ENCODE peak calls at places on chromosomes 13 and 19, in ten cellular contexts. K is left lung; A is spleen; H is heart right ventricle; T is CD8-positive, alpha-beta T cell; Q is ovary; M is thyroid gland; B is lung; P is heart left ventricle; X is stomach. W is an unnamed sample. For H3K9me3, the result is how much of the 10 kb centered on the place peaks cover.

GRCh38 chr19:7552781-7553180 is 17.3 kb downstream of the PNPLA6 start:
- DNase-seq in A (no peak), M (no peak), B (no peak), Q (no peak), X (no peak), P (no peak), T (no peak), K (no peak), H (no peak), W (no peak)

GRCh38 chr19:15527705-15528104 is 19.4 kb downstream of the CYP4F22 start:
- DNase-seq in Q (no peak), A (no peak), P (no peak), M (no peak), K (no peak), X (no peak), B (no peak), H (no peak), T (no peak), W (no peak)

GRCh38 chr13:114166381-114167131 is 12.5 kb upstream of the CFAP97D2 start:
- DNase-seq in B (no peak), X (no peak), M (no peak), A (no peak), H (peak), P (peak), Q (no peak), K (no peak), T (no peak), W (no peak)

GRCh38 chr19:3206216-3206953 is 18.1 kb upstream of the CELF5 start:
- DNase-seq in K (no peak), P (no peak), X (no peak), B (no peak), T (no peak), A (no peak), H (no peak), Q (no peak), M (no peak), W (no peak)

GRCh38 chr19:876089-876488 is 16.6 kb downstream of the CFD start:
- DNase-seq in K (no peak), Q (no peak), X (no peak), H (no peak), T (no peak), B (no peak), A (no peak), M (no peak), P (no peak), W (no peak)

GRCh38 chr13:80010846-80011245 is 330.1 kb downstream of the SPRY2 start:
- DNase-seq in H (no peak), Q (no peak), M (no peak), K (no peak), B (no peak), A (no peak), P (no peak), X (no peak), T (no peak), W (no peak)

GRCh38 chr19:53945441-53945840 is 17.3 kb upstream of the CACNG8 start:
- DNase-seq in H (no peak), X (no peak), B (no peak), A (no peak), P (no peak), M (no peak), T (no peak), Q (no peak), K (no peak), W (no peak)

GRCh38 chr19:12208221-12208620 is 45.3 kb downstream of the ZNF136 start:
- DNase-seq in B (no peak), Q (no peak), H (no peak), A (no peak), X (no peak), T (no peak), M (no peak), P (no peak), K (no peak), W (no peak)

GRCh38 chr13:28353679-28354078 is 141.2 kb downstream of the FLT1 start:
- DNase-seq in Q (no peak), K (no peak), A (no peak), P (no peak), T (no peak), B (no peak), X (no peak), H (no peak), M (peak), W (no peak)

GRCh38 chr19:41335467-41335866 is 18.3 kb downstream of the TGFB1 start:
- DNase-seq in A (no peak), T (no peak), H (no peak), Q (no peak), P (no peak), M (no peak), X (no peak), B (no peak), K (no peak), W (no peak)

GRCh38 chr19:2150794-2151338 is 500 bp downstream of the AP3D1 start:
- DNase-seq in A (peak), K (no peak), M (peak), P (no peak), X (no peak), T (peak), Q (no peak), H (peak), B (peak), W (no peak)

GRCh38 chr19:7590256-7590655 is 5.4 kb upstream of the CAMSAP3 start:
- DNase-seq in P (no peak), A (no peak), H (no peak), T (no peak), M (peak), K (no peak), Q (no peak), B (no peak), X (peak), W (no peak)

GRCh38 chr19:51016798-51017683 is 2.5 kb downstream of the KLK10 start:
- DNase-seq in A (peak), H (peak), T (peak), P (peak), X (peak), K (no peak), B (peak), Q (peak), M (peak), W (peak)

GRCh38 chr13:44618326-44618725 is 42.2 kb upstream of the TSC22D1 start:
- DNase-seq in T (no peak), X (no peak), K (no peak), B (no peak), H (no peak), M (no peak), P (no peak), A (no peak), Q (no peak), W (no peak)

GRCh38 chr13:70580825-70581224 is 472.6 kb upstream of the KLHL1 start:
- DNase-seq in M (no peak), P (no peak), K (no peak), Q (no peak), B (no peak), T (no peak), X (no peak), A (no peak), H (no peak), W (no peak)

GRCh38 chr19:38731654-38732301 is 12.5 kb downstream of the CAPN12 start:
- DNase-seq in K (peak), T (no peak), B (peak), P (peak), H (no peak), M (peak), A (peak), Q (no peak), X (peak), W (no peak)

GRCh38 chr19:29527500-29528328 is 1.9 kb downstream of the VSTM2B start:
- DNase-seq in A (peak), M (no peak), K (no peak), Q (no peak), X (no peak), P (no peak), B (no peak), T (no peak), H (no peak), W (no peak)

GRCh38 chr13:76398426-76398825 is 487.8 kb downstream of the KCTD12 start:
- DNase-seq in P (no peak), B (no peak), H (no peak), Q (no peak), M (no peak), X (no peak), K (no peak), A (no peak), T (no peak), W (no peak)

GRCh38 chr13:40375522-40376171 is 290.8 kb downstream of the FOXO1 start:
- DNase-seq in Q (no peak), P (peak), K (no peak), A (no peak), B (no peak), H (peak), X (no peak), M (no peak), T (no peak), W (no peak)

GRCh38 chr13:41059466-41059865 is 1.8 kb upstream of the WBP4 start:
- DNase-seq in B (no peak), H (no peak), Q (no peak), T (no peak), K (no peak), P (no peak), X (no peak), A (no peak), M (no peak), W (no peak)

GRCh38 chr19:43463381-43464088 is 1.9 kb downstream of the LYPD3 start:
- DNase-seq in P (peak), T (peak), H (peak), K (peak), Q (peak), M (peak), A (peak), X (peak), B (peak), W (peak)

GRCh38 chr19:53008061-53008778 is 5.5 kb upstream of the ERVV-1 start:
- DNase-seq in X (no peak), A (no peak), K (no peak), B (no peak), P (no peak), H (no peak), Q (no peak), T (no peak), M (no peak), W (no peak)

GRCh38 chr19:50820549-50821247 is 2.9 kb downstream of the KLK1 start:
- DNase-seq in M (no peak), P (no peak), Q (no peak), H (no peak), A (peak), X (no peak), B (no peak), T (no peak), K (no peak), W (no peak)

GRCh38 chr13:97976551-97977375 is 23.3 kb downstream of the IPO5 start:
- DNase-seq in K (no peak), X (no peak), M (no peak), P (no peak), B (no peak), A (peak), T (no peak), H (peak), Q (no peak), W (peak)

GRCh38 chr13:59533561-59534337 is 630.0 kb downstream of the DIAPH3 start:
- DNase-seq in B (no peak), M (no peak), Q (no peak), K (no peak), T (no peak), X (no peak), H (no peak), P (no peak), A (no peak), W (no peak)

GRCh38 chr19:15188851-15189250 is 11.9 kb downstream of the NOTCH3 start:
- DNase-seq in X (no peak), T (no peak), B (no peak), H (no peak), Q (no peak), A (no peak), K (no peak), M (no peak), P (no peak), W (no peak)

GRCh38 chr13:50529154-50529882 is 314.2 kb downstream of the DLEU7 start:
- DNase-seq in H (peak), A (peak), P (peak), Q (peak), B (peak), M (peak), T (no peak), X (peak), K (peak), W (no peak)

GRCh38 chr19:42311612-42312160 is 1.4 kb upstream of the TMEM145 start:
- DNase-seq in K (no peak), A (no peak), T (no peak), B (no peak), Q (no peak), H (no peak), P (no peak), M (no peak), X (no peak), W (no peak)

GRCh38 chr13:110341445-110342247 is 34.6 kb downstream of the COL4A2 start:
- DNase-seq in Q (peak), H (peak), B (no peak), X (no peak), P (no peak), A (no peak), T (no peak), M (no peak), K (no peak), W (no peak)

GRCh38 chr13:111981006-111981405 is 85.9 kb upstream of the SOX1 start:
- DNase-seq in M (no peak), X (no peak), K (no peak), A (no peak), H (no peak), P (no peak), B (no peak), Q (no peak), T (no peak), W (no peak)

GRCh38 chr13:111976474-111977183 is 90.3 kb upstream of the SOX1 start:
- DNase-seq in M (no peak), P (no peak), K (no peak), Q (no peak), B (no peak), H (no peak), X (no peak), A (no peak), T (no peak), W (no peak)

GRCh38 chr13:111980146-111980929 is 86.6 kb upstream of the SOX1 start:
- DNase-seq in H (no peak), T (no peak), B (no peak), Q (no peak), K (no peak), P (no peak), M (no peak), A (no peak), X (no peak), W (no peak)

GRCh38 chr13:111977184-111977516 is 89.8 kb upstream of the SOX1 start:
- DNase-seq in K (no peak), P (no peak), H (no peak), T (no peak), M (no peak), B (no peak), Q (no peak), X (no peak), A (no peak), W (no peak)

DNA sequence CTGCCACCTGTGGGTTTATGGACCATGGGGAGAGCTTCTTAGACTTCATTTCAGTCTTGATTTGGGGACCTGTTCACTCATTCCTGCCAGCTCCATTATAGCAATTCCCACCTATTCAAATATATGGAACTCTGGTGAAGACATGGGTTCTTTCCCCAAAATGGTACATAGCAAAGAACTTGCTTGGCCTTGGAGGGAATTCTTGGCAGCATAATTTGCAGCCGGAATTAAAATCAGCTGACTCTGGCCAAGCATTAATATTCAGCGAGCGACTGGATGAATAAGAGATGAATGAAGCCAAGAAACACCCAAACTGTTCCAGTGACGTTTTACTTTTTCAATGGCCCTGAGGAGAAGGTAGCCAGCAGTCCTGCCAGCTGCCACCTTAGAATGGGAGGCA is 88.4 kb upstream of the SOX1 start:
- DNase-seq in X (no peak), A (no peak), H (no peak), M (no peak), T (no peak), P (no peak), B (no peak), K (no peak), Q (no peak), W (no peak)
- H3K9me3 ChIP-seq in X (under half), A (under half), H (under half), M (under half), T (under half), P (under half), B (under half), K (under half), Q (under half), W (under half)

GRCh38 chr19:55857149-55857548 is 20.8 kb downstream of the NLRP4 start:
- DNase-seq in M (no peak), P (no peak), B (no peak), T (no peak), H (no peak), X (no peak), A (no peak), Q (no peak), K (no peak), W (no peak)

GRCh38 chr19:55858401-55858800 is 22.1 kb downstream of the NLRP4 start:
- DNase-seq in K (no peak), M (no peak), A (no peak), Q (no peak), X (no peak), B (no peak), H (no peak), P (no peak), T (no peak), W (no peak)

GRCh38 chr19:55857974-55858373 is 21.6 kb downstream of the NLRP4 start:
- DNase-seq in M (no peak), H (no peak), T (no peak), K (no peak), X (no peak), Q (no peak), B (no peak), P (no peak), A (no peak), W (no peak)

GRCh38 chr19:55855160-55855559 is 18.8 kb downstream of the NLRP4 start:
- DNase-seq in Q (no peak), X (no peak), B (no peak), H (no peak), P (no peak), M (no peak), K (no peak), T (no peak), A (no peak), W (no peak)
- H3K9me3 ChIP-seq in Q (under half), X (under half), B (under half), H (under half), P (under half), M (under half), K (under half), T (under half), A (under half), W (under half)

DNA sequence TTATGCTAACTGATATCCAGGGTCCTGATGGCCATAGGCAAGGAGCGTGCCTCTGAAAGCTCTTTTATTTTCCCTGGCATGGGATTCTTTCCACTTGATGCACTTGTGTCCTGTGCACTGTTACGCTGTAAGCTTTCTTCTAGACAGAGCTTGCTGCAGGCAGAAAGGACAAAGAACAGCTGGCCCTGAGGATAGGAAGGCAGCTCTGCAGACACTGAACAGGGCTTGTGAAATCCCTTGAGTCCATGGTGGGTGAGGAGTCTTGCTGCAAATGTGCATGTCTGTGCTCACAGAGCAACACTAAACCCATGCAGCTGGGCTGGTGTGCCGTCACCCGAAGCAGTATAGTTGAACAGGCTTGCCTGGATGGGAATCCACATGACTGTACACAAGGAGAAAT is 126.6 kb downstream of the AKAP11 start:
- DNase-seq in B (no peak), A (no peak), K (no peak), M (no peak), P (no peak), X (no peak), T (no peak), H (no peak), Q (no peak), W (no peak)
- H3K9me3 ChIP-seq in B (under half), A (under half), K (under half), M (under half), P (under half), X (under half), T (under half), H (under half), Q (under half), W (under half)

GRCh38 chr19:58428617-58429016 is 11.3 kb downstream of the ZNF132 start:
- DNase-seq in A (no peak), H (no peak), K (no peak), X (no peak), Q (no peak), M (no peak), T (no peak), P (no peak), B (no peak), W (no peak)
- H3K9me3 ChIP-seq in A (half or more), H (under half), K (half or more), X (half or more), Q (under half), M (under half), T (under half), P (under half), B (under half), W (under half)

DNA sequence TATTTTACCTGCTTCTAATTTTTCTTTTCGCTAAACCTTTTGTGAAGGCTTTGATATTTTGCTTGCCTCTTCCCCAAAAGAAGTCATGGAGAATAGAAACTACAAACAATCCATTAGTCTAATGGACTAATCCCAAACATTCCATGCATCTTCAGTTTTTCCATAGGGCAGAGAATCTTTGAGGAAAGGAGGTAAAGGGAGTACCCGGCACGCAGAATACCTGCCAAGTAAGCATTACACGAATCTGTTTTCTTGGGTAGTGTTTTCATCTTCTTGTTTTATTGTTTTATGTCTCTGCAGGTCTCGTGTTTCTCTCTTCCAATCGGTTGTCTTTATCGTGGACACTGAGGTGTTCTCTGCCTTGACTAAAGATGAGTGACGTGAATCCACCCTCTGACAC is at the start of gene NLRP8:
- DNase-seq in M (no peak), Q (no peak), X (no peak), P (no peak), T (no peak), B (no peak), K (no peak), A (no peak), H (no peak), W (no peak)
- H3K9me3 ChIP-seq in M (under half), Q (under half), X (under half), P (under half), T (under half), B (under half), K (under half), A (under half), H (under half), W (under half)

DNA sequence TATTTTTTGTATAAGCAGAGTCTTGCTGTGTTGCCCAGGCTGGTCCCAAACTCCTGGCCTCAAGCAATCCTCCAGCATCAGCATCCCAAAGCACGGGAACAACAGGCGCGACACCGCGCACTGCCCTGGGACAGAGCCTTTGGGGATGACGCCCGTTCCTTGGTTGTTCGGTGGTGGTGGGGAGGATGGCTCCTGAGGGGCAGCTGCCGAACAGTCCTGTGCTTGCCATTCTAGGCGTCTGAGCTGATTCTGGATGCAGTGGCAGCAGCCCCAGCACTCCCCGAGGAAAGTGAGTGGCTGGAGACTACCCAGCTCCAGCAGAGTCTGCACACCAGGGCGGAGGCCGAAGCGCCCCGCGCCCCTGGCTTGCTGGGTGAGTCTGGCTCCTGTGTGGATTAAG is 6.8 kb upstream of the ZNF135 start:
- DNase-seq in B (no peak), X (no peak), K (no peak), Q (no peak), T (no peak), M (no peak), A (no peak), P (no peak), H (no peak), W (no peak)
- H3K9me3 ChIP-seq in B (under half), X (under half), K (half or more), Q (under half), T (under half), M (under half), A (under half), P (under half), H (under half), W (under half)

DNA sequence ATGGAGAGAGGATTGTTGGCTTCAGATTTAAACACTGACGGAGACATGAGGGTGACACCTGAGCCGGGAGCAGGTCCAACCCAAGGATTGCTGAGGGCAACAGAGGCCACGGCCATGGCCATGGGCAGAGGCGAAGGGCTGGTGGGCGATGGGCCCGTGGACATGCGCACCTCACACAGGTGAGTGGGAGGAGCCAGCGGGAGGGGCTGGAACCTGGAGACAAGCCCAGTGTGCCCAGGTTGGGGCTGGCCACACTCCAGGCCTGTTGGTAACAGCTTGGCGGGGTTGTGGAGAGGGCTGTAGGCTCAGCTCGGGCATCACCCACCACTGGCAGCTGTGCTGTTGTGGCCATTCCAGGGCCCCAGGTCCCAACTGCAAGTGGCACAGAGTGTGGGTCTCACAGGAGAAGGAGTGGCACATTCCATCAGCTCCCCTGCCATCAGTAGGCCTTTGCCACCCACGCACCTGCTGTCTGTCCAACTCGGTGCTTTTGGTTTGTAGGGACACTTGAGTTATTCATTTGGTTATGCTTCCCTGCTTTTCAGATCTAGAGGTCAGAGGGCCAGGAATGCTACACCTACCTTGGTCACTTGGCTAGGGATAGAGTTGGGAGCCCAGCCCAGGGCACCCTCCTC is 49.8 kb downstream of the TSSK6 start:
- DNase-seq in P (no peak), K (no peak), Q (no peak), H (no peak), X (no peak), B (no peak), M (peak), T (no peak), A (no peak), W (no peak)
- H3K9me3 ChIP-seq in P (under half), K (under half), Q (under half), H (under half), X (under half), B (under half), M (under half), T (under half), A (under half), W (under half)

W was measured in T-helper 17 cell.